ENCODE peak calls at places on chromosome 19, in ten cellular contexts. K is kidney tubule cell; R is heart right ventricle; L is NCI-H1105; I is omental fat pad; H is cardiac muscle cell; O is activated naive CD8-positive, alpha-beta T cell treated with anti-CD3 and anti-CD28 coated beads, Interleukin-2, amount 10 ng/mL, durations not matched to agents 7 days and 5 days; D is NCI-H774; W is NCI-H2171 treated with DMSO at 0.1 percent for 48 hours; S is ascending aorta. N is an unnamed sample.

GRCh38 chr19:46945668-46946067 is 74.0 kb upstream of the NPAS1 start:
- DNase-seq in K (no peak), R (no peak), L (no peak), I (no peak), H (no peak), O (no peak), D (no peak), W (no peak), S (no peak), N (no peak)

GRCh38 chr19:10776900-10777650 is 58.9 kb downstream of the TMED1 start:
- DNase-seq in K (no peak), R (no peak), L (no peak), I (no peak), H (no peak), O (no peak), D (no peak), W (no peak), S (no peak), N (no peak)

GRCh38 chr19:14972676-14973075 is 7.0 kb downstream of the SLC1A6 start:
- DNase-seq in K (no peak), R (no peak), L (no peak), I (no peak), H (no peak), O (no peak), D (no peak), W (no peak), S (no peak), N (no peak)

GRCh38 chr19:12997967-12998940 is 3.0 kb downstream of the NFIX start:
- DNase-seq in K (no peak), R (no peak), L (no peak), I (no peak), H (no peak), O (no peak), D (no peak), W (no peak), S (no peak), N (no peak)

GRCh38 chr19:38360839-38361631 is 13.3 kb upstream of the PSMD8 start:
- DNase-seq in K (no peak), R (no peak), L (no peak), I (no peak), H (no peak), O (no peak), D (no peak), W (no peak), S (no peak), N (no peak)

GRCh38 chr19:39987596-39987995 is 9.3 kb upstream of the ZNF546 start:
- DNase-seq in K (no peak), R (no peak), L (no peak), I (no peak), H (no peak), O (no peak), D (no peak), W (no peak), S (no peak), N (no peak)

GRCh38 chr19:19267305-19267704 is 5.8 kb downstream of the TM6SF2 start:
- DNase-seq in K (no peak), R (no peak), L (no peak), I (no peak), H (no peak), O (no peak), D (no peak), W (no peak), S (no peak), N (no peak)

GRCh38 chr19:2523630-2524311 is 47.8 kb downstream of the GADD45B start:
- DNase-seq in K (peak), R (no peak), L (no peak), I (no peak), H (no peak), O (no peak), D (no peak), W (no peak), S (no peak), N (peak)

GRCh38 chr19:55406869-55407624 is 541 bp downstream of the UBE2S start:
- DNase-seq in K (peak), R (no peak), L (peak), I (no peak), H (peak), O (no peak), D (peak), W (no peak), S (no peak), N (no peak)

GRCh38 chr19:799076-799881 is 2.0 kb downstream of the PTBP1 start:
- DNase-seq in K (peak), R (no peak), L (no peak), I (no peak), H (peak), O (peak), D (no peak), W (peak), S (no peak), N (peak)

GRCh38 chr19:50392759-50393158 is 8.6 kb downstream of the POLD1 start:
- DNase-seq in K (no peak), R (no peak), L (no peak), I (no peak), H (no peak), O (no peak), D (no peak), W (no peak), S (no peak), N (no peak)

GRCh38 chr19:47447470-47448359 is 24.0 kb downstream of the SLC8A2 start:
- DNase-seq in K (peak), R (no peak), L (peak), I (no peak), H (peak), O (peak), D (peak), W (no peak), S (no peak), N (peak)

GRCh38 chr19:33234736-33235135 is 9.1 kb upstream of the SLC7A10 start:
- DNase-seq in K (no peak), R (no peak), L (no peak), I (no peak), H (no peak), O (no peak), D (no peak), W (no peak), S (no peak), N (no peak)

GRCh38 chr19:44476559-44477408 is 23.5 kb downstream of the ZNF180 start:
- DNase-seq in K (peak), R (no peak), L (peak), I (no peak), H (peak), O (no peak), D (no peak), W (peak), S (no peak), N (peak)

GRCh38 chr19:52453324-52454094 is at the start of gene ZNF578:
- DNase-seq in K (peak), R (peak), L (no peak), I (peak), H (peak), O (peak), D (no peak), W (peak), S (no peak), N (peak)

GRCh38 chr19:45368737-45369340 is 1.5 kb downstream of the ERCC2 start:
- DNase-seq in K (no peak), R (no peak), L (no peak), I (no peak), H (no peak), O (no peak), D (no peak), W (no peak), S (no peak), N (no peak)

GRCh38 chr19:54473071-54473941 is at the start of gene CDC42EP5:
- DNase-seq in K (peak), R (peak), L (no peak), I (no peak), H (peak), O (no peak), D (no peak), W (no peak), S (no peak), N (peak)

GRCh38 chr19:38675611-38676010 is 28.2 kb downstream of the ACTN4 start:
- DNase-seq in K (no peak), R (no peak), L (no peak), I (no peak), H (no peak), O (no peak), D (no peak), W (no peak), S (no peak), N (no peak)

GRCh38 chr19:3606174-3606689 is 443 bp downstream of the TBXA2R start:
- DNase-seq in K (peak), R (no peak), L (peak), I (no peak), H (no peak), O (peak), D (peak), W (peak), S (no peak), N (no peak)

GRCh38 chr19:14672043-14672872 is 2.4 kb downstream of the ADGRE3 start:
- DNase-seq in K (no peak), R (no peak), L (no peak), I (no peak), H (no peak), O (no peak), D (no peak), W (no peak), S (no peak), N (no peak)

N was measured in IMR-90.